ENCODE peak calls at places on chromosomes 3 and 15, in seven cellular contexts. U, L, B, V, Q, M and S are unnamed samples.

GRCh38 chr15:71294636-71295241 is 179.5 kb downstream of the THSD4 start:
- DNase-seq in U (peak; percentile 95), L (peak; percentile 88), B (no peak), V (peak; percentile 88), Q (peak; percentile 86), M (no peak), S (peak; percentile 86)

GRCh38 chr3:157226173-157226847 is 66.4 kb upstream of the CCNL1 start:
- DNase-seq in U (no peak), L (no peak), B (no peak), V (no peak), Q (peak; percentile 35), M (no peak), S (no peak)

GRCh38 chr15:69827751-69828150 is 270.0 kb downstream of the TLE3 start:
- DNase-seq in U (no peak), L (no peak), B (no peak), V (no peak), Q (no peak), M (no peak), S (no peak)

GRCh38 chr3:45635475-45636256 is 41.1 kb downstream of the LIMD1 start:
- DNase-seq in U (peak; percentile 41), L (no peak), B (peak; percentile 52), V (no peak), Q (peak; percentile 73), M (no peak), S (no peak)

GRCh38 chr3:71254251-71254650 is 329.3 kb downstream of the FOXP1 start:
- DNase-seq in U (no peak), L (no peak), B (peak; percentile 61), V (no peak), Q (no peak), M (no peak), S (no peak)

GRCh38 chr3:27357665-27358258 is 11.4 kb downstream of the NEK10 start:
- DNase-seq in U (peak; percentile 25), L (peak; percentile 69), B (peak; percentile 72), V (peak; percentile 74), Q (peak; percentile 70), M (no peak), S (peak; percentile 30)

GRCh38 chr15:82043130-82043673 is 2.6 kb downstream of the MEX3B start:
- DNase-seq in U (no peak), L (no peak), B (no peak), V (no peak), Q (no peak), M (peak; percentile 25), S (no peak)

GRCh38 chr3:64936570-64936969 is 248.8 kb upstream of the ADAMTS9 start:
- DNase-seq in U (no peak), L (no peak), B (no peak), V (no peak), Q (peak; percentile 20), M (no peak), S (no peak)

GRCh38 chr15:94131875-94132274 is 99.5 kb upstream of the MCTP2 start:
- DNase-seq in U (no peak), L (no peak), B (no peak), V (no peak), Q (no peak), M (no peak), S (no peak)

GRCh38 chr15:63953524-63953923 is 92.8 kb downstream of the DAPK2 start:
- DNase-seq in U (no peak), L (no peak), B (no peak), V (no peak), Q (no peak), M (no peak), S (no peak)

GRCh38 chr3:109707642-109708041 is 370.3 kb upstream of the DPPA4 start:
- DNase-seq in U (no peak), L (no peak), B (no peak), V (no peak), Q (no peak), M (no peak), S (no peak)

GRCh38 chr15:77347197-77347596 is 72.7 kb downstream of the PEAK1 start:
- DNase-seq in U (no peak), L (no peak), B (no peak), V (no peak), Q (no peak), M (no peak), S (no peak)

GRCh38 chr15:42131826-42132806 is 24.3 kb downstream of the PLA2G4F start:
- DNase-seq in U (no peak), L (no peak), B (peak; percentile 22), V (peak; percentile 18), Q (no peak), M (no peak), S (no peak)

GRCh38 chr3:178732824-178733223 is 196.6 kb downstream of the KCNMB2 start:
- DNase-seq in U (no peak), L (no peak), B (no peak), V (no peak), Q (no peak), M (no peak), S (no peak)

GRCh38 chr3:71361346-71361745 is 222.2 kb downstream of the FOXP1 start:
- DNase-seq in U (no peak), L (no peak), B (peak; percentile 13), V (no peak), Q (no peak), M (no peak), S (no peak)

GRCh38 chr3:111715911-111716523 is 120.9 kb upstream of the ZBED2 start:
- DNase-seq in U (no peak), L (peak; percentile 62), B (peak; percentile 67), V (peak; percentile 78), Q (peak; percentile 51), M (peak; percentile 29), S (peak; percentile 60)

GRCh38 chr3:193744048-193744821 is 151.2 kb downstream of the OPA1 start:
- DNase-seq in U (no peak), L (no peak), B (peak; percentile 92), V (peak; percentile 64), Q (no peak), M (no peak), S (no peak)

GRCh38 chr3:102006812-102007485 is 157.6 kb downstream of the NFKBIZ start:
- DNase-seq in U (peak; percentile 49), L (peak; percentile 14), B (peak; percentile 43), V (no peak), Q (peak; percentile 94), M (no peak), S (no peak)

GRCh38 chr3:111729087-111729846 is 129.8 kb upstream of the PHLDB2 start:
- DNase-seq in U (no peak), L (no peak), B (no peak), V (peak; percentile 42), Q (peak; percentile 86), M (peak; percentile 79), S (no peak)

GRCh38 chr3:10474847-10475246 is 30.5 kb downstream of the ATP2B2 start:
- DNase-seq in U (no peak), L (no peak), B (no peak), V (no peak), Q (no peak), M (no peak), S (no peak)

GRCh38 chr15:52789601-52790165 is 453 bp downstream of the ONECUT1 start:
- DNase-seq in U (no peak), L (no peak), B (no peak), V (no peak), Q (no peak), M (no peak), S (peak; percentile 46)

GRCh38 chr15:85872125-85872524 is 77.4 kb upstream of the KLHL25 start:
- DNase-seq in U (no peak), L (no peak), B (no peak), V (no peak), Q (no peak), M (no peak), S (no peak)

GRCh38 chr3:17158941-17159682 is 274.4 kb downstream of the PLCL2 start:
- DNase-seq in U (no peak), L (no peak), B (no peak), V (no peak), Q (no peak), M (no peak), S (no peak)

GRCh38 chr15:97317163-97317562 is 643.3 kb upstream of the ARRDC4 start:
- DNase-seq in U (no peak), L (no peak), B (no peak), V (no peak), Q (no peak), M (no peak), S (no peak)
- H3K9me3 ChIP-seq in U (peaks cover 3% of the 10 kb centered on the region), L (no peaks in the 10 kb centered on the region), B (no peaks in the 10 kb centered on the region), V (no peaks in the 10 kb centered on the region), Q (no peaks in the 10 kb centered on the region), M (no peaks in the 10 kb centered on the region), S (no peaks in the 10 kb centered on the region)

GRCh38 chr15:25233766-25234350 is 205.0 kb downstream of the UBE3A start:
- DNase-seq in U (no peak), L (no peak), B (no peak), V (no peak), Q (no peak), M (no peak), S (no peak)
- H3K9me3 ChIP-seq in U (peaks cover 23% of the 10 kb centered on the region), L (peaks cover 4% of the 10 kb centered on the region), B (no peaks in the 10 kb centered on the region), V (no peaks in the 10 kb centered on the region), Q (no peaks in the 10 kb centered on the region), M (no peaks in the 10 kb centered on the region), S (no peaks in the 10 kb centered on the region)

GRCh38 chr15:25236861-25237155 is 202.0 kb downstream of the UBE3A start:
- DNase-seq in U (no peak), L (no peak), B (no peak), V (no peak), Q (no peak), M (no peak), S (peak; percentile 9)
- H3K9me3 ChIP-seq in U (peaks cover 25% of the 10 kb centered on the region), L (peaks cover 4% of the 10 kb centered on the region), B (no peaks in the 10 kb centered on the region), V (no peaks in the 10 kb centered on the region), Q (no peaks in the 10 kb centered on the region), M (no peaks in the 10 kb centered on the region), S (no peaks in the 10 kb centered on the region)

DNA sequence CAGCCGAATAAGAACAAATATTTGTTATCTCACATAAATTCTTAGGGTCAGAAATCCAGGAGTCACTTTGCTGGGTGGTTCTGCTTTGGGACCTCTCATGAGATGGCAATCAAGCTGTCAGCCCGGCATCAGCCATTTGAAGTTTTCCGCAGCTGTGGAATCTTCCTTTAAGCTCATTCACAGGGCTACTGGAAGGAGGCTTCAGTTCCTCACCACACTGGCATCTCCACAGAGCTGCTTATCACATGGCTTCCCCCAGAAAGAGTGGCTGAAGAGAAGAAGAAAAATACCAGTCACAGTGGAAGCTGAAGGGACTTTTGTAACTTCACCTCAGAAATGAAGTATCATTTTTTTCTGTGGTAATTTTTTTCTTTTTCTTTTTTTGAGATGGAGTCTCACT is 267.7 kb downstream of the CHL1 start:
- DNase-seq in U (no peak), L (no peak), B (no peak), V (no peak), Q (no peak), M (no peak), S (no peak)
- H3K9me3 ChIP-seq in U (no peaks in the 10 kb centered on the region), L (no peaks in the 10 kb centered on the region), B (no peaks in the 10 kb centered on the region), V (no peaks in the 10 kb centered on the region), Q (no peaks in the 10 kb centered on the region), M (no peaks in the 10 kb centered on the region), S (no peaks in the 10 kb centered on the region)

GRCh38 chr15:25092661-25093060 is 137.9 kb downstream of the SNRPN start:
- DNase-seq in U (no peak), L (no peak), B (no peak), V (no peak), Q (no peak), M (no peak), S (no peak)

GRCh38 chr15:25095179-25095578 is 140.4 kb downstream of the SNRPN start:
- DNase-seq in U (no peak), L (no peak), B (no peak), V (no peak), Q (no peak), M (no peak), S (no peak)

GRCh38 chr15:25094066-25094465 is 139.3 kb downstream of the SNRPN start:
- DNase-seq in U (no peak), L (no peak), B (no peak), V (no peak), Q (no peak), M (no peak), S (no peak)

GRCh38 chr15:25093455-25094029 is 138.8 kb downstream of the SNRPN start:
- DNase-seq in U (no peak), L (no peak), B (no peak), V (peak; percentile 4), Q (no peak), M (no peak), S (no peak)

GRCh38 chr15:25094519-25094918 is 139.7 kb downstream of the SNRPN start:
- DNase-seq in U (no peak), L (no peak), B (no peak), V (no peak), Q (no peak), M (no peak), S (no peak)
- H3K9me3 ChIP-seq in U (peaks cover 11% of the 10 kb centered on the region), L (peaks cover 30% of the 10 kb centered on the region), B (peaks cover 3% of the 10 kb centered on the region), V (peaks cover 4% of the 10 kb centered on the region), Q (no peaks in the 10 kb centered on the region), M (peaks cover 3% of the 10 kb centered on the region), S (peaks cover 6% of the 10 kb centered on the region)